ENCODE peak calls at places on chromosomes 4 and X, in seven cellular contexts. Y is NCI-H446, I is GM23248, S is anterior cingulate cortex, H is astrocyte of the spinal cord, M is nucleus accumbens, G is KG1. P is an unnamed sample.

GRCh38 chrX:123989235-123989634 is 27.7 kb downstream of the STAG2 start:
- DNase-seq in Y (no peak), I (no peak), G (no peak), H (no peak), S (no peak), M (no peak), P (no peak)

GRCh38 chr4:1961563-1961962 is 47.2 kb downstream of the NELFA start:
- DNase-seq in G (no peak), I (no peak), H (no peak), Y (no peak), S (no peak), M (no peak), P (no peak)

GRCh38 chr4:73034896-73035295 is 34.6 kb downstream of the COX18 start:
- DNase-seq in H (no peak), I (no peak), S (no peak), M (no peak), G (no peak), Y (no peak), P (no peak)

GRCh38 chr4:94304365-94304971 is 38.2 kb downstream of the HPGDS start:
- DNase-seq in Y (peak; percentile 2), G (no peak), I (peak; percentile 45), S (no peak), H (peak; percentile 47), M (no peak), P (peak; percentile 29)

GRCh38 chr4:77193511-77194236 is 36.7 kb downstream of the CCNG2 start:
- DNase-seq in Y (no peak), S (peak; percentile 23), H (no peak), G (peak; percentile 48), I (no peak), M (no peak), P (peak; percentile 30)

GRCh38 chr4:64341711-64342110 is 67.5 kb downstream of the TECRL start:
- DNase-seq in M (no peak), I (no peak), G (no peak), Y (peak; percentile 68), S (no peak), H (no peak), P (no peak)

GRCh38 chr4:158824425-158825274 is 55.8 kb downstream of the FNIP2 start:
- DNase-seq in M (no peak), S (no peak), I (peak; percentile 67), H (peak; percentile 28), Y (no peak), G (no peak), P (no peak)

GRCh38 chrX:78708830-78709229 is 38.7 kb upstream of the LPAR4 start:
- DNase-seq in H (no peak), S (no peak), M (no peak), Y (no peak), G (no peak), I (no peak), P (no peak)

GRCh38 chr4:25481648-25482047 is 104.6 kb downstream of the ANAPC4 start:
- DNase-seq in S (no peak), G (no peak), M (no peak), Y (no peak), I (no peak), H (no peak), P (no peak)

GRCh38 chrX:3815896-3816664 is 102.6 kb upstream of the PRKX start:
- DNase-seq in G (peak; percentile 1), Y (no peak), M (no peak), H (peak; percentile 42), S (peak; percentile 44), I (peak; percentile 54), P (peak; percentile 2)

GRCh38 chr4:129908117-129908516 is 812.2 kb downstream of the C4orf33 start:
- DNase-seq in Y (no peak), M (no peak), H (no peak), G (no peak), I (no peak), S (no peak), P (no peak)

GRCh38 chrX:100964362-100964761 is 5.1 kb upstream of the ARL13A start:
- DNase-seq in Y (no peak), G (no peak), M (no peak), I (no peak), H (no peak), S (no peak), P (no peak)

GRCh38 chr4:33407496-33407895 is 2687.3 kb downstream of the PCDH7 start:
- DNase-seq in Y (no peak), G (no peak), M (no peak), H (no peak), I (no peak), S (no peak), P (no peak)

GRCh38 chr4:107733431-107733925 is 13.4 kb upstream of the PAPSS1 start:
- DNase-seq in M (no peak), Y (no peak), S (no peak), H (no peak), G (no peak), I (no peak), P (no peak)

GRCh38 chr4:109390369-109390768 is 43.2 kb upstream of the SEC24B start:
- DNase-seq in H (no peak), G (no peak), M (no peak), I (no peak), Y (no peak), S (no peak), P (no peak)

GRCh38 chrX:52138830-52139544 is 45.7 kb upstream of the MAGED4 start:
- DNase-seq in I (no peak), H (no peak), M (no peak), S (no peak), Y (no peak), G (no peak), P (no peak)

GRCh38 chrX:23494741-23495140 is 160.1 kb downstream of the PTCHD1 start:
- DNase-seq in H (no peak), M (no peak), I (no peak), G (no peak), S (no peak), Y (no peak), P (no peak)

GRCh38 chr4:149203256-149204001 is 612.2 kb downstream of the IQCM start:
- DNase-seq in Y (no peak), I (peak; percentile 57), G (no peak), S (no peak), M (no peak), H (peak; percentile 4), P (no peak)

GRCh38 chrX:119669424-119670037 is 23.4 kb downstream of the SEPTIN6 start:
- DNase-seq in Y (no peak), S (no peak), I (peak; percentile 3), H (peak; percentile 37), M (no peak), G (no peak), P (no peak)

GRCh38 chrX:119698835-119699234 is 5.9 kb upstream of the SEPTIN6 start:
- DNase-seq in I (peak; percentile 73), S (no peak), Y (peak; percentile 18), H (peak; percentile 59), G (peak; percentile 16), M (no peak), P (no peak)

GRCh38 chrX:46433892-46434291 is 111.3 kb downstream of the ZNF674 start:
- DNase-seq in Y (no peak), H (no peak), G (no peak), I (peak; percentile 44), M (no peak), S (no peak), P (no peak)

GRCh38 chr4:79948739-79949138 is 124.3 kb downstream of the ANTXR2 start:
- DNase-seq in H (no peak), S (no peak), M (no peak), Y (no peak), G (no peak), I (no peak), P (no peak)

GRCh38 chr4:103934178-103934789 is 214.5 kb upstream of the TACR3 start:
- DNase-seq in S (no peak), H (peak; percentile 65), M (no peak), I (peak; percentile 59), Y (peak; percentile 10), G (peak; percentile 3), P (peak; percentile 3)

GRCh38 chrX:102934624-102935023 is 2.4 kb upstream of the RAB40AL start:
- DNase-seq in S (no peak), Y (no peak), H (peak; percentile 15), M (no peak), G (no peak), I (peak; percentile 39), P (no peak)

GRCh38 chr4:185522451-185522850 is 12.9 kb downstream of the PDLIM3 start:
- DNase-seq in I (no peak), S (no peak), Y (no peak), G (no peak), H (no peak), M (no peak), P (no peak)

GRCh38 chr4:168319486-168320019 is 1.0 kb upstream of the DDX60 start:
- DNase-seq in M (no peak), S (no peak), G (no peak), I (no peak), H (no peak), Y (no peak), P (no peak)

GRCh38 chrX:39883664-39884063 is 214.1 kb downstream of the BCOR start:
- DNase-seq in H (no peak), I (no peak), S (no peak), M (no peak), G (no peak), Y (no peak), P (no peak)

GRCh38 chrX:41984628-41985027 is 61.3 kb upstream of the CASK start:
- DNase-seq in G (no peak), H (no peak), I (peak; percentile 1), Y (no peak), M (no peak), S (no peak), P (no peak)

GRCh38 chr4:94357624-94358023 is 15.0 kb upstream of the HPGDS start:
- DNase-seq in G (no peak), I (peak; percentile 2), S (no peak), Y (no peak), M (no peak), H (no peak), P (no peak)

GRCh38 chrX:140765043-140765784 is 55.7 kb downstream of the LINC00632 start:
- DNase-seq in Y (no peak), G (no peak), S (no peak), I (peak; percentile 70), H (peak; percentile 38), M (no peak), P (peak; percentile 6)